ENCODE peak calls at places on chromosome 17, in seven cellular contexts. W is fibroblast of villous mesenchyme, E is Caco-2, L is neural progenitor cell, D is BE2C, I is heart right ventricle, K is AG09309. Y is an unnamed sample.

GRCh38 chr17:81094744-81095607 is 60.0 kb downstream of the BAIAP2 start:
- DNase-seq in E (peak), I (no peak), W (peak), L (peak), K (peak), D (peak), Y (peak)

GRCh38 chr17:46270032-46270431 is 24.9 kb upstream of the LRRC37A start:
- DNase-seq in D (no peak), L (no peak), I (no peak), W (no peak), E (no peak), K (no peak), Y (no peak)

GRCh38 chr17:33987162-33987561 is 267.9 kb upstream of the CCL2 start:
- DNase-seq in L (no peak), D (no peak), K (no peak), E (no peak), W (no peak), I (no peak), Y (no peak)

GRCh38 chr17:67401106-67401505 is 24.0 kb downstream of the PITPNC1 start:
- DNase-seq in L (no peak), D (no peak), I (no peak), E (no peak), W (no peak), K (no peak), Y (no peak)

GRCh38 chr17:57823469-57824401 is 26.1 kb downstream of the MRPS23 start:
- DNase-seq in L (peak), I (no peak), K (no peak), D (no peak), E (no peak), W (peak), Y (peak)

GRCh38 chr17:44209786-44210341 is 9.6 kb downstream of the UBTF start:
- DNase-seq in L (no peak), D (no peak), I (no peak), W (no peak), E (no peak), K (no peak), Y (no peak)

GRCh38 chr17:78504156-78504925 is 72.9 kb downstream of the DNAH17 start:
- DNase-seq in I (no peak), E (no peak), K (no peak), D (no peak), L (no peak), W (no peak), Y (no peak)

GRCh38 chr17:19762515-19762961 is 14.4 kb upstream of the ALDH3A1 start:
- DNase-seq in W (peak), I (peak), E (peak), D (peak), K (no peak), L (peak), Y (peak)

GRCh38 chr17:17729620-17730249 is 48.5 kb downstream of the RAI1 start:
- DNase-seq in L (peak), I (no peak), W (no peak), K (no peak), D (no peak), E (peak), Y (no peak)

GRCh38 chr17:320809-321385 is 31.7 kb downstream of the RPH3AL start:
- DNase-seq in E (no peak), D (no peak), W (no peak), L (peak), I (no peak), K (no peak), Y (no peak)

GRCh38 chr17:51869387-51869786 is 289.1 kb downstream of the CA10 start:
- DNase-seq in W (peak), I (no peak), L (peak), K (no peak), D (no peak), E (no peak), Y (no peak)

GRCh38 chr17:78019367-78019975 is 61.0 kb downstream of the TNRC6C start:
- DNase-seq in K (no peak), L (no peak), W (peak), I (no peak), D (no peak), E (no peak), Y (peak)

GRCh38 chr17:32551186-32551955 is 64.6 kb downstream of the CDK5R1 start:
- DNase-seq in K (peak), E (no peak), D (no peak), L (no peak), W (peak), I (no peak), Y (peak)

GRCh38 chr17:8488931-8489330 is 53.2 kb downstream of the NDEL1 start:
- DNase-seq in L (no peak), K (peak), E (no peak), D (no peak), I (no peak), W (peak), Y (peak)

GRCh38 chr17:50148226-50149098 is 2.0 kb downstream of the PPP1R9B start:
- DNase-seq in W (no peak), E (peak), L (peak), I (peak), D (peak), K (no peak), Y (peak)

GRCh38 chr17:80261159-80261894 is 675 bp downstream of the RNF213 start:
- DNase-seq in L (peak), K (no peak), E (peak), W (peak), I (peak), D (peak), Y (peak)

GRCh38 chr17:55212880-55213279 is 51.9 kb upstream of the HLF start:
- DNase-seq in D (no peak), L (no peak), W (no peak), I (no peak), E (no peak), K (no peak), Y (no peak)

GRCh38 chr17:550041-550398 is 164.6 kb downstream of the VPS53 start:
- DNase-seq in L (no peak), W (no peak), E (no peak), D (no peak), K (no peak), I (no peak), Y (peak)

GRCh38 chr17:45976755-45977505 is 22.1 kb upstream of the STH start:
- DNase-seq in I (no peak), E (peak), D (peak), L (no peak), W (no peak), K (no peak), Y (no peak)

GRCh38 chr17:35799942-35800341 is 4.5 kb upstream of the MMP28 start:
- DNase-seq in E (no peak), W (no peak), K (no peak), L (no peak), I (peak), D (peak), Y (peak)

GRCh38 chr17:79677646-79678045 is 53.1 kb upstream of the ENPP7 start:
- DNase-seq in I (no peak), D (no peak), E (no peak), K (no peak), W (no peak), L (no peak), Y (no peak)

GRCh38 chr17:41404024-41404651 is 6.7 kb upstream of the KRT31 start:
- DNase-seq in E (no peak), L (no peak), K (peak), D (no peak), I (no peak), W (peak), Y (peak)

GRCh38 chr17:5619088-5619740 is 34.9 kb upstream of the NLRP1 start:
- DNase-seq in D (peak), I (no peak), K (no peak), L (no peak), W (no peak), E (no peak), Y (no peak)

GRCh38 chr17:9021158-9021984 is at the start of gene NTN1:
- DNase-seq in I (peak), D (peak), L (peak), K (no peak), E (no peak), W (peak), Y (peak)

GRCh38 chr17:61614219-61614618 is 23.2 kb upstream of the NACA2 start:
- DNase-seq in D (no peak), W (no peak), E (no peak), K (no peak), I (no peak), L (no peak), Y (no peak)

GRCh38 chr17:50288306-50288705 is 14.0 kb downstream of the TMEM92 start:
- DNase-seq in L (no peak), K (no peak), E (no peak), I (no peak), W (no peak), D (peak), Y (no peak)

GRCh38 chr17:78128616-78129384 is at the start of gene TMC6:
- DNase-seq in E (peak), W (no peak), K (no peak), I (peak), L (peak), D (peak), Y (no peak)

GRCh38 chr17:61474235-61474927 is 22.2 kb downstream of the TBX4 start:
- DNase-seq in W (peak), K (peak), L (no peak), E (peak), I (no peak), D (no peak), Y (peak)

GRCh38 chr17:1762233-1762905 is 509 bp downstream of the SERPINF1 start:
- DNase-seq in E (no peak), L (peak), I (peak), K (no peak), D (peak), W (peak), Y (peak)

GRCh38 chr17:28554565-28554964 is 2.1 kb upstream of the UNC119 start:
- DNase-seq in I (no peak), K (no peak), L (no peak), D (no peak), E (no peak), W (no peak), Y (no peak)
- TF ChIP-seq CTCF in I (no peak), K (no peak), L (no peak), D (no peak), E (no peak), W (no peak), Y (no peak)

DNA sequence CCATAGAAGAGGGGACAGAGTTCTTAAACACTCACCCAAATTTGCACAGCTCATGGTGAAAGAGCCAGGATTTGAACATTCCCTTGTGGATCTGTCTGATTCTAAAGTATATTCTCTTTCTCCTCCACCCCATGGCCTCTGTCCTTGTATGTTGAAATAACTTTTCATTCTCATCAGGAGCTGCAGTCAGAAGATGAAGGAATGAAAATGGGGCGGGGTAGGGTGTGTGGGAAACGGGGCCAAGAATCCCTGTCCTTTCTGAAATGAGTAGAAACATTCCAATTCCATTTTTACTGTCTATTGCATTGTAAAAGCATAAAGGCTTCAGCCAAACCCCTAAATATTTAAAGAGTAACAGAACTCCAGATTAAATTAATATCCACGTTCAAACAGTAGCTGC is 42.8 kb downstream of the NOG start:
- DNase-seq in W (no peak), L (no peak), E (no peak), K (no peak), D (no peak), I (no peak), Y (peak)
- H3K4me3 ChIP-seq in W (no peak), L (no peak), E (no peak), K (no peak), D (no peak), I (no peak), Y (no peak)

DNA sequence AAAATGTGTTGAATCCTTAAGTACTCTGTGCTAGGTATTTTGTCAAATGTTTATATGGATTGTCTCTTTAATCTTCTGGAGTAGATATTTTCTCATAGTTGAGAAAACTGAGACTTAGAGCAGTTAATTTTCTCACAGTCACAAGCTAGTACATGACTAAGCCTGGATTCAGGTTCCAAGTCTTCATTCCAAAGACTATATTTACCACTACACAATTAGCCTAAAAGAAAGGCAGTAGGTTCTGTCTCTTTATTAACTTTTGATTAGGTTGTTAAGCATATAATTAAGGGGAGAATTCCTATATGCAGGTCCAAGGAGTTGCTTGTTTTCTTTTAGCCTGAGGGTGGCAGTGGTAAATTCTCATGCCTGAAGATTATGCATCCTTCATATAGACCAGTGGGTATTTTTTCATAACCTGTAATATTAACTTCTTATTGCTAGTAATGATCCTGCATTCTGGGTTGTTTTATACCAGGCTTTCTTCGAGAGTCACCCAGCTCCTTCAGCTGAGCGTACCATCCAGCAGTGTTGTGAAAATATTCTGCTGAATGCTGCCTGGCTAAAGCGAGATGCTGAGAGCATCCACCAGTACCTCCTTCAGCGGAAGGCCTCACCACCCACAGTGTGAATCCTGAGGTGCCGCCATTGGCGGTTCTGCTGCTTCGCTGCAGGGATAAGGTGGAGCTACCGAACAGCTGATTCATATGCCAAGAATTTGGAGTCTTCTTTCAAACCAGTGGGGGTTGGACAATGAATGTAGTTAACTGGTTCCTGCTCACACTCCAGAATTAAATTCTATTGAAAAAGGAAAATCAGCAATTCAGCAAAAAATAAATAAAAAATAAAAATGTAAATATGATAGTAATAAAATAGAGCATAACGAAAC is 28.2 kb upstream of the KPNB1 start:
- DNase-seq in I (peak), D (no peak), E (peak), L (peak), K (peak), W (peak), Y (peak)
- TF ChIP-seq CTCF in I (peak), D (no peak), E (peak), L (no peak), K (peak), W (peak), Y (no peak)

GRCh38 chr17:14921936-14922335 is 343.2 kb downstream of the PMP22 start:
- DNase-seq in L (no peak), D (no peak), K (no peak), W (no peak), I (no peak), E (no peak), Y (no peak)

GRCh38 chr17:14918540-14918939 is 346.6 kb downstream of the PMP22 start:
- DNase-seq in E (no peak), D (no peak), K (no peak), L (no peak), I (no peak), W (peak), Y (peak)

GRCh38 chr17:14922421-14922820 is 342.7 kb downstream of the PMP22 start:
- DNase-seq in E (no peak), K (no peak), L (no peak), I (no peak), D (no peak), W (no peak), Y (peak)

GRCh38 chr17:14919580-14920160 is 345.5 kb downstream of the PMP22 start:
- DNase-seq in W (peak), L (peak), I (no peak), K (no peak), D (no peak), E (no peak), Y (no peak)

GRCh38 chr17:14919049-14919545 is 346.0 kb downstream of the PMP22 start:
- DNase-seq in I (no peak), L (peak), K (no peak), D (no peak), W (no peak), E (no peak), Y (no peak)
- H3K4me3 ChIP-seq in I (no peak), L (peak), K (no peak), D (no peak), W (no peak), E (no peak), Y (no peak)

DNA sequence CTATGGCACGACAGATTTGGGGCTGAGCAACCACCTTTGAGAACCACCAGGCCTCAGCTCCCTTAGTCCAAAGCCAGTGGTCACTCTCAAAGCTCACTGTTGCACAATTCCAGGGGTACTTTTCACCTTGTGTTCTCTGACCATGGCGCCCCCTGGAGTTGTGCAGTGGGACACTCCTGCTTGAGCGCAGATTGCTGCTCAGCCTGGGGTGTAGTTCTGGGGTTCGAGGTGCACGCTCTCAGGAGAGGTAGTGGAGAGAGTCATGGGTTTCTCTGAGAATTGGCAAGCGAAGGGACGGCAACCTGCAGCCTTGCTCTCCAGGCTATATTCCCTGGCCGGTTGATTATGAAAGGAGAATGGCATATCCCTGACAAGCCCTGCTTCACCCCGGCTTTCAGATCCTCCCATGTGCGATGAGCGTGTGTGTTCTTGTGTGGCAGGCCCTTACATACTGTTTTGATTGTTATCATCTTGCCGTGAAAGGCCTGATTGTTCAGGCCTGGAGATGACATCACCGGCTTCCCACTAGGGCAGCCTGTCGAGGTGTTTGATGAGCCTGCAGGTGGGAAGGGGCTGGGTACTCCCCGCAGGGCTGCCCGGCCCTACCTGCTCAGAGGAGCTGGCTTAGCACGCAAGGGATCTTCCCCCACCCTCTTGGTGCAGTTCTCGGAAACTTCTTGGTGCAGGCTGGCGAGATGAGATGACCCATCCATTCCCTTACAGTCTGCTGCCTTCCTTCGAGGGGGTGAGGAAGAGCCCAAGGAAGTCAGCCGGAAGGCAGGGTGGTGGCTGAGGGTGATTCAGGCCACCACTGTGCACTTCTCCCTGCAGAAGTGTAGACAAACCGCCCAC is 431.2 kb downstream of the SLC39A11 start:
- DNase-seq in K (no peak), L (no peak), E (no peak), I (no peak), D (peak), W (no peak), Y (no peak)
- TF ChIP-seq CTCF in K (peak), L (peak), E (peak), I (no peak), D (peak), W (peak), Y (no peak)

GRCh38 chr17:70138309-70138865 is 30.9 kb upstream of the KCNJ2 start:
- DNase-seq in E (no peak), W (peak), K (peak), I (no peak), L (no peak), D (no peak), Y (peak)

GRCh38 chr17:70136131-70136530 is 33.2 kb upstream of the KCNJ2 start:
- DNase-seq in K (no peak), W (no peak), E (no peak), L (no peak), I (no peak), D (no peak), Y (no peak)

GRCh38 chr17:70139449-70139993 is 29.8 kb upstream of the KCNJ2 start:
- DNase-seq in E (no peak), I (no peak), D (no peak), L (no peak), K (no peak), W (no peak), Y (no peak)

GRCh38 chr17:70134777-70135176 is 34.6 kb upstream of the KCNJ2 start:
- DNase-seq in D (no peak), L (no peak), I (no peak), E (no peak), W (no peak), K (no peak), Y (no peak)

GRCh38 chr17:70137451-70138230 is 31.7 kb upstream of the KCNJ2 start:
- DNase-seq in I (no peak), W (peak), D (no peak), K (peak), L (no peak), E (no peak), Y (peak)
- H3K4me3 ChIP-seq in I (peak), W (peak), D (no peak), K (peak), L (no peak), E (no peak), Y (peak)

GRCh38 chr17:48611681-48612455 is 1.1 kb upstream of the HOXB7 start:
- DNase-seq in W (no peak), I (no peak), E (peak), K (no peak), L (peak), D (no peak), Y (no peak)

GRCh38 chr17:48612456-48612853 is 1.6 kb upstream of the HOXB7 start:
- DNase-seq in W (no peak), E (no peak), K (no peak), D (no peak), L (no peak), I (no peak), Y (no peak)

GRCh38 chr17:48614904-48615211 is 234 bp downstream of the HOXB8 start:
- DNase-seq in D (no peak), W (no peak), L (no peak), K (no peak), E (no peak), I (no peak), Y (peak)

GRCh38 chr17:48613862-48614694 is 1.0 kb downstream of the HOXB8 start:
- DNase-seq in I (no peak), L (peak), E (no peak), W (no peak), D (peak), K (no peak), Y (no peak)

GRCh38 chr17:48612854-48613691 is 2.0 kb downstream of the HOXB8 start:
- DNase-seq in D (peak), L (peak), I (no peak), E (peak), W (no peak), K (no peak), Y (no peak)
- TF ChIP-seq CTCF in D (peak), L (no peak), I (no peak), E (peak), W (no peak), K (peak), Y (peak)

GRCh38 chr17:39868554-39868942 is 546 bp downstream of the ZPBP2 start:
- DNase-seq in L (no peak), E (no peak), I (no peak), D (no peak), W (no peak), K (no peak), Y (no peak)

GRCh38 chr17:39870776-39871175 is 2.8 kb downstream of the ZPBP2 start:
- DNase-seq in I (no peak), L (no peak), W (no peak), E (no peak), D (no peak), K (no peak), Y (no peak)

GRCh38 chr17:39866013-39866730 is 1.8 kb upstream of the ZPBP2 start:
- DNase-seq in I (no peak), E (no peak), D (no peak), L (no peak), K (no peak), W (no peak), Y (no peak)

GRCh38 chr17:39867084-39867890 is 715 bp upstream of the ZPBP2 start:
- DNase-seq in D (no peak), W (no peak), L (no peak), K (no peak), E (no peak), I (no peak), Y (no peak)

GRCh38 chr17:39867891-39868553 is at the start of gene ZPBP2:
- DNase-seq in I (no peak), E (no peak), K (no peak), L (no peak), W (no peak), D (no peak), Y (no peak)
- H3K4me3 ChIP-seq in I (peak), E (no peak), K (no peak), L (no peak), W (no peak), D (no peak), Y (no peak)

GRCh38 chr17:74446551-74447500 is 14.9 kb downstream of the GPRC5C start:
- DNase-seq in L (no peak), W (no peak), D (no peak), K (no peak), I (peak), E (no peak), Y (no peak)
- TF ChIP-seq CTCF in L (no peak), W (no peak), D (no peak), K (no peak), I (no peak), E (no peak), Y (no peak)